ENCODE peak calls at places on chromosomes 16 and 17, in six cellular contexts. One of them, this sample, is unnamed. For H3K27me3, the result is how much of the 10 kb centered on the place peaks cover.

GRCh38 chr16:28110479-28110878 is 47.0 kb upstream of the GSG1L start:
- DNase-seq in GM23248: no peak
- DNase-seq in effector memory CD4-positive, alpha-beta T cell: no peak
- DNase-seq in AG04450: no peak
- DNase-seq in left ventricle myocardium inferior: no peak
- DNase-seq in CD8-positive, alpha-beta memory T cell: no peak
- DNase-seq in this sample: no peak

GRCh38 chr16:50667497-50668367 is 13.4 kb downstream of the SNX20 start:
- DNase-seq in CD8-positive, alpha-beta memory T cell: no peak
- DNase-seq in left ventricle myocardium inferior: no peak
- DNase-seq in GM23248: no peak
- DNase-seq in effector memory CD4-positive, alpha-beta T cell: no peak
- DNase-seq in AG04450: no peak
- DNase-seq in this sample: no peak

GRCh38 chr17:27630607-27631408 is at the start of gene LGALS9:
- DNase-seq in CD8-positive, alpha-beta memory T cell: peak
- DNase-seq in effector memory CD4-positive, alpha-beta T cell: no peak
- DNase-seq in GM23248: peak
- DNase-seq in left ventricle myocardium inferior: no peak
- DNase-seq in AG04450: no peak
- DNase-seq in this sample: no peak

GRCh38 chr16:27341549-27341948 is 27.8 kb downstream of the IL4R start:
- DNase-seq in left ventricle myocardium inferior: no peak
- DNase-seq in CD8-positive, alpha-beta memory T cell: no peak
- DNase-seq in effector memory CD4-positive, alpha-beta T cell: no peak
- DNase-seq in AG04450: no peak
- DNase-seq in GM23248: no peak
- DNase-seq in this sample: no peak

GRCh38 chr16:48013476-48013875 is 142.3 kb downstream of the ABCC12 start:
- DNase-seq in left ventricle myocardium inferior: no peak
- DNase-seq in CD8-positive, alpha-beta memory T cell: no peak
- DNase-seq in AG04450: no peak
- DNase-seq in GM23248: no peak
- DNase-seq in effector memory CD4-positive, alpha-beta T cell: no peak
- DNase-seq in this sample: no peak

GRCh38 chr16:81582655-81583441 is 138.2 kb downstream of the CMIP start:
- DNase-seq in GM23248: peak
- DNase-seq in CD8-positive, alpha-beta memory T cell: no peak
- DNase-seq in AG04450: no peak
- DNase-seq in effector memory CD4-positive, alpha-beta T cell: no peak
- DNase-seq in left ventricle myocardium inferior: no peak
- DNase-seq in this sample: peak

GRCh38 chr16:81201267-81201666 is 37.2 kb upstream of the BCO1 start:
- DNase-seq in left ventricle myocardium inferior: no peak
- DNase-seq in AG04450: no peak
- DNase-seq in GM23248: peak
- DNase-seq in effector memory CD4-positive, alpha-beta T cell: no peak
- DNase-seq in CD8-positive, alpha-beta memory T cell: no peak
- DNase-seq in this sample: no peak

GRCh38 chr17:36594626-36595401 is 3.1 kb downstream of the DHRS11 start:
- DNase-seq in CD8-positive, alpha-beta memory T cell: no peak
- DNase-seq in GM23248: no peak
- DNase-seq in effector memory CD4-positive, alpha-beta T cell: no peak
- DNase-seq in AG04450: no peak
- DNase-seq in left ventricle myocardium inferior: no peak
- DNase-seq in this sample: no peak

GRCh38 chr16:3106205-3106928 is 6.0 kb upstream of the ZNF205 start:
- DNase-seq in AG04450: peak
- DNase-seq in GM23248: peak
- DNase-seq in CD8-positive, alpha-beta memory T cell: peak
- DNase-seq in effector memory CD4-positive, alpha-beta T cell: peak
- DNase-seq in left ventricle myocardium inferior: peak
- DNase-seq in this sample: peak

GRCh38 chr16:67040906-67041305 is 12.0 kb downstream of the CBFB start:
- DNase-seq in left ventricle myocardium inferior: no peak
- DNase-seq in effector memory CD4-positive, alpha-beta T cell: no peak
- DNase-seq in GM23248: peak
- DNase-seq in CD8-positive, alpha-beta memory T cell: no peak
- DNase-seq in AG04450: peak
- DNase-seq in this sample: no peak

GRCh38 chr17:37147301-37147812 is 198.6 kb downstream of the AATF start:
- DNase-seq in left ventricle myocardium inferior: no peak
- DNase-seq in CD8-positive, alpha-beta memory T cell: no peak
- DNase-seq in effector memory CD4-positive, alpha-beta T cell: no peak
- DNase-seq in GM23248: no peak
- DNase-seq in AG04450: no peak
- DNase-seq in this sample: no peak

GRCh38 chr17:67549787-67550186 is 167.9 kb upstream of the NOL11 start:
- DNase-seq in GM23248: no peak
- DNase-seq in effector memory CD4-positive, alpha-beta T cell: no peak
- DNase-seq in left ventricle myocardium inferior: no peak
- DNase-seq in AG04450: no peak
- DNase-seq in CD8-positive, alpha-beta memory T cell: no peak
- DNase-seq in this sample: no peak

GRCh38 chr16:83205896-83206295 is 579.1 kb downstream of the CDH13 start:
- DNase-seq in AG04450: no peak
- DNase-seq in left ventricle myocardium inferior: no peak
- DNase-seq in CD8-positive, alpha-beta memory T cell: no peak
- DNase-seq in effector memory CD4-positive, alpha-beta T cell: no peak
- DNase-seq in GM23248: peak
- DNase-seq in this sample: no peak

GRCh38 chr16:66858740-66859396 is 14.7 kb downstream of the CA7 start:
- DNase-seq in effector memory CD4-positive, alpha-beta T cell: no peak
- DNase-seq in left ventricle myocardium inferior: peak
- DNase-seq in AG04450: no peak
- DNase-seq in CD8-positive, alpha-beta memory T cell: no peak
- DNase-seq in GM23248: peak
- DNase-seq in this sample: no peak

DNA sequence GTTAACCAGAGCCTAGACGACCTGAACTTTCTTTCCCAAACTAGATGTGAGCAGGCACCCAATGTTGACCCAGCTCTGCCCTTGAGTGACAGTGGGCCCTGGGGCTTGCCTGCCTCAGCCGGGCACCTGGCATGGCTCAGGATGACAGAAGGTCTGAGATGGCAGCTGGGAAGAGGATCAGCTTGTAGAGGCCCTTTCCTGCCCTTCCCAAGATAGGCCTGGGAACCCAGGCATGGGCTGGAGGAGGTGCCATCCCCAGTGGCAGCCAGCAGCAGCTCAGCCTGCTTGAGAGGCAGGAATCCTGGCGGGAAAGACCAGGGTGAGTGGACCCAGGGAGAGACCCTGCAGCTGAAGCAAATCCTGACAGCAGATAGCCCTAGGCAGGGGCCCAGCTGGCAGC is 59.1 kb downstream of the PIPOX start:
- DNase-seq in GM23248: no peak
- DNase-seq in effector memory CD4-positive, alpha-beta T cell: no peak
- DNase-seq in AG04450: no peak
- DNase-seq in CD8-positive, alpha-beta memory T cell: no peak
- DNase-seq in left ventricle myocardium inferior: no peak
- DNase-seq in this sample: no peak
- H3K27ac ChIP-seq in GM23248: no peak
- H3K27ac ChIP-seq in effector memory CD4-positive, alpha-beta T cell: no peak
- H3K27ac ChIP-seq in AG04450: no peak
- H3K27ac ChIP-seq in CD8-positive, alpha-beta memory T cell: no peak
- H3K27ac ChIP-seq in left ventricle myocardium inferior: peak
- H3K27ac ChIP-seq in this sample: peak

GRCh38 chr16:84847554-84848415 is 28.0 kb downstream of the CRISPLD2 start:
- DNase-seq in AG04450: no peak
- DNase-seq in effector memory CD4-positive, alpha-beta T cell: no peak
- DNase-seq in GM23248: no peak
- DNase-seq in left ventricle myocardium inferior: no peak
- DNase-seq in CD8-positive, alpha-beta memory T cell: no peak
- DNase-seq in this sample: peak

GRCh38 chr16:84843149-84844048 is 23.6 kb downstream of the CRISPLD2 start:
- DNase-seq in left ventricle myocardium inferior: no peak
- DNase-seq in GM23248: no peak
- DNase-seq in AG04450: no peak
- DNase-seq in CD8-positive, alpha-beta memory T cell: no peak
- DNase-seq in effector memory CD4-positive, alpha-beta T cell: no peak
- DNase-seq in this sample: no peak

GRCh38 chr16:84844049-84844350 is 24.2 kb downstream of the CRISPLD2 start:
- DNase-seq in effector memory CD4-positive, alpha-beta T cell: no peak
- DNase-seq in left ventricle myocardium inferior: no peak
- DNase-seq in GM23248: no peak
- DNase-seq in CD8-positive, alpha-beta memory T cell: no peak
- DNase-seq in AG04450: no peak
- DNase-seq in this sample: no peak

GRCh38 chr16:84844561-84845495 is 25.0 kb downstream of the CRISPLD2 start:
- DNase-seq in effector memory CD4-positive, alpha-beta T cell: no peak
- DNase-seq in GM23248: no peak
- DNase-seq in left ventricle myocardium inferior: no peak
- DNase-seq in CD8-positive, alpha-beta memory T cell: no peak
- DNase-seq in AG04450: no peak
- DNase-seq in this sample: peak

GRCh38 chr16:84845496-84846002 is 25.8 kb downstream of the CRISPLD2 start:
- DNase-seq in CD8-positive, alpha-beta memory T cell: no peak
- DNase-seq in left ventricle myocardium inferior: no peak
- DNase-seq in GM23248: no peak
- DNase-seq in AG04450: no peak
- DNase-seq in effector memory CD4-positive, alpha-beta T cell: no peak
- DNase-seq in this sample: peak
- H3K27me3 ChIP-seq in CD8-positive, alpha-beta memory T cell: under half
- H3K27me3 ChIP-seq in left ventricle myocardium inferior: under half
- H3K27me3 ChIP-seq in GM23248: under half
- H3K27me3 ChIP-seq in AG04450: under half
- H3K27me3 ChIP-seq in effector memory CD4-positive, alpha-beta T cell: under half
- H3K27me3 ChIP-seq in this sample: half or more

GRCh38 chr17:50887705-50888245 is 21.6 kb upstream of the TOB1 start:
- DNase-seq in left ventricle myocardium inferior: no peak
- DNase-seq in GM23248: no peak
- DNase-seq in AG04450: no peak
- DNase-seq in CD8-positive, alpha-beta memory T cell: no peak
- DNase-seq in effector memory CD4-positive, alpha-beta T cell: no peak
- DNase-seq in this sample: no peak

GRCh38 chr17:50882851-50883250 is 16.7 kb upstream of the TOB1 start:
- DNase-seq in CD8-positive, alpha-beta memory T cell: no peak
- DNase-seq in GM23248: peak
- DNase-seq in AG04450: no peak
- DNase-seq in left ventricle myocardium inferior: no peak
- DNase-seq in effector memory CD4-positive, alpha-beta T cell: no peak
- DNase-seq in this sample: no peak

GRCh38 chr17:50884354-50885311 is 18.5 kb upstream of the TOB1 start:
- DNase-seq in CD8-positive, alpha-beta memory T cell: no peak
- DNase-seq in effector memory CD4-positive, alpha-beta T cell: no peak
- DNase-seq in GM23248: no peak
- DNase-seq in AG04450: no peak
- DNase-seq in left ventricle myocardium inferior: no peak
- DNase-seq in this sample: no peak

GRCh38 chr17:50881182-50881581 is 15.0 kb upstream of the TOB1 start:
- DNase-seq in AG04450: no peak
- DNase-seq in CD8-positive, alpha-beta memory T cell: no peak
- DNase-seq in left ventricle myocardium inferior: no peak
- DNase-seq in effector memory CD4-positive, alpha-beta T cell: no peak
- DNase-seq in GM23248: no peak
- DNase-seq in this sample: no peak

DNA sequence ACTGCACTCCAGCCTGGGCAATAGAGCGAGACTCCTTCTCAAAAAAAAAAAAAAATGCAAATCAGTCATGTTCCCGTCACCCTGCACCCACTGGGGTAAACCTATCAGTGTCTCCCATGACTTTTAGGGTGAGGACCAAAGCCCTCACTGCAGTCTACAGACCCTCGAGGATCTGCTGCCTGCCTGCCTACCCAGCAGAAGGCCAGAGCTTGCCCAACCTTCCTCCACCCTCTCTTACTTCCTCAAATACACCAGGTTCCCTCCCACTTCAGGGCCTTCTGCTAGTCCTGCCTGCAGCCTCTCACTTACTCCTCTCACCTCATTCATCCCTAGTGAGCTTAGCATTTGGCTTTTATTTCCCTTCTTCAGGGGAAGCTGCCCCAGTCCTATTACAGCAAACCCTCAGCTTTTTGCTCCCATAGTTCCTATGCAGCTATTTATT is 17.7 kb upstream of the TOB1 start:
- DNase-seq in GM23248: no peak
- DNase-seq in CD8-positive, alpha-beta memory T cell: no peak
- DNase-seq in AG04450: no peak
- DNase-seq in left ventricle myocardium inferior: no peak
- DNase-seq in effector memory CD4-positive, alpha-beta T cell: no peak
- DNase-seq in this sample: no peak
- H3K27ac ChIP-seq in GM23248: no peak
- H3K27ac ChIP-seq in CD8-positive, alpha-beta memory T cell: no peak
- H3K27ac ChIP-seq in AG04450: no peak
- H3K27ac ChIP-seq in left ventricle myocardium inferior: peak
- H3K27ac ChIP-seq in effector memory CD4-positive, alpha-beta T cell: no peak
- H3K27ac ChIP-seq in this sample: no peak

GRCh38 chr16:1107731-1108130 is 11.7 kb upstream of the C1QTNF8 start:
- DNase-seq in effector memory CD4-positive, alpha-beta T cell: no peak
- DNase-seq in left ventricle myocardium inferior: no peak
- DNase-seq in AG04450: no peak
- DNase-seq in GM23248: no peak
- DNase-seq in CD8-positive, alpha-beta memory T cell: no peak
- DNase-seq in this sample: no peak

GRCh38 chr16:1106659-1107058 is 10.6 kb upstream of the C1QTNF8 start:
- DNase-seq in CD8-positive, alpha-beta memory T cell: no peak
- DNase-seq in GM23248: no peak
- DNase-seq in left ventricle myocardium inferior: no peak
- DNase-seq in AG04450: no peak
- DNase-seq in effector memory CD4-positive, alpha-beta T cell: no peak
- DNase-seq in this sample: no peak

GRCh38 chr16:1109648-1110047 is 13.6 kb upstream of the C1QTNF8 start:
- DNase-seq in GM23248: no peak
- DNase-seq in AG04450: no peak
- DNase-seq in effector memory CD4-positive, alpha-beta T cell: no peak
- DNase-seq in CD8-positive, alpha-beta memory T cell: no peak
- DNase-seq in left ventricle myocardium inferior: no peak
- DNase-seq in this sample: no peak

GRCh38 chr16:1107141-1107540 is 11.1 kb upstream of the C1QTNF8 start:
- DNase-seq in GM23248: no peak
- DNase-seq in effector memory CD4-positive, alpha-beta T cell: no peak
- DNase-seq in left ventricle myocardium inferior: no peak
- DNase-seq in CD8-positive, alpha-beta memory T cell: no peak
- DNase-seq in AG04450: no peak
- DNase-seq in this sample: no peak

DNA sequence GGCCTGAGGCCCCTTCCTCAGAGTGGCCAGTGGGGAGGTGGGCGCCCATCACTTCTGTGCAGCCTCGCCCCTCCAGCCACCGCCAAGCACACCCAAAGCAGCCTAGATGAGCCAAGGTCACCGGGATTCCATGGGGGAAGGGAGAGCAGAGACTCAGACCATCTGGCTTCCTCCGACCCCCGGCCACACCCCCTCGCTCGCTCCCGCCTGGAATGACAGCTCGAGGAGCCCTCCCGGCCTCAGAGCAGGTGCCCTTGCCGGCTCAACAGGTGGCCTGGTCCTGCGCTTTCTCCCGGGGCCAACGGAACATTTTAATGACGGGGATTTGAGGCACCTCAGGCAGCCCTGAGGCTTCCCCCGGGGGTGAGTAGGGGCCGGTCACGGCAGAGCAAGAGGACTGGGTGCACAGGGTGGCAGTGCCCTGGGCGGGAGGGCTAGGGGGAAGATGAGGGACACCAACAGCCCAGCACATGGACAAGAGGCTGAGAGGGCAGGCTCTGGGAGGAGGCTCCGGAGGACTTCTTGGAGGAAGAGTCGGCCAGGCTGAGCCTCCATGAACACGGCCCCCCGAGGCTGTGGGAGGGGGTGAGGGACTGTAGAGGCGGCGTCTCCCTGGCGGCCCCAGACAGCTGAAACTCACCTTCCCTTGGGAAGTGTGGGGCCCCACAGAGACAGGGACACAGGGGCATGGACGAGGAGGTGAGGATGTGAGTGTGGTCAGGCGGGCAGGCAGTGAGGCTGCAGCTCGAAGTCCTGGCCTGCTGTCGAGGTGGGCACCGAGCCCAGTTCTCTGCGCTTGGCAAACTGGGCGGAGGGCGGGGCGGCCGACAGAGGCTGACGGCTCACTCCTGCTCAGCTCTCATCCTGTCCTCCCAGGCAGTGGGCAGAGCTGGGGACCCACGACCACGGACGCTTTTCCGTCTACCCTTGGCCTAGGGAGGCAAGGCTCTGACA is 12.5 kb upstream of the C1QTNF8 start:
- DNase-seq in AG04450: no peak
- DNase-seq in effector memory CD4-positive, alpha-beta T cell: no peak
- DNase-seq in GM23248: peak
- DNase-seq in CD8-positive, alpha-beta memory T cell: no peak
- DNase-seq in left ventricle myocardium inferior: peak
- DNase-seq in this sample: no peak
- H3K27me3 ChIP-seq in AG04450: under half
- H3K27me3 ChIP-seq in effector memory CD4-positive, alpha-beta T cell: under half
- H3K27me3 ChIP-seq in GM23248: under half
- H3K27me3 ChIP-seq in CD8-positive, alpha-beta memory T cell: under half
- H3K27me3 ChIP-seq in left ventricle myocardium inferior: half or more
- H3K27me3 ChIP-seq in this sample: half or more

This sample was measured in neural progenitor cell.